ENCODE peak calls at places on chromosomes 11 and 22, in eight cellular contexts. O is stimulated activated CD4-positive, alpha-beta T cell treated with anti-CD3 and anti-CD28 coated beads, Interleukin-2, amount 100 ng/mL, for 48 hours; U is GF-D8; M is germinal center; G is IMR-90; Y is GM13976; H is NCI-H1092 treated with DMSO at 0.1 percent for 48 hours; J is neural crest cell. C is an unnamed sample.

GRCh38 chr22:49780281-49780991 is 47.2 kb downstream of the BRD1 start:
- DNase-seq in O (no peak), U (no peak), M (no peak), G (no peak), Y (no peak), H (no peak), J (no peak), C (no peak)

GRCh38 chr22:43110927-43111623 is 525 bp downstream of the BIK start:
- DNase-seq in O (peak), U (no peak), M (peak), G (no peak), Y (peak), H (no peak), J (no peak), C (no peak)

GRCh38 chr11:44185522-44185921 is 90.0 kb downstream of the EXT2 start:
- DNase-seq in O (no peak), U (no peak), M (no peak), G (no peak), Y (no peak), H (no peak), J (no peak), C (no peak)

GRCh38 chr11:32334822-32335221 is 100.5 kb downstream of the WT1 start:
- DNase-seq in O (peak), U (no peak), M (no peak), G (no peak), Y (peak), H (no peak), J (no peak), C (no peak)

GRCh38 chr22:44116755-44117684 is 63.7 kb upstream of the PARVG start:
- DNase-seq in O (no peak), U (no peak), M (no peak), G (no peak), Y (no peak), H (no peak), J (no peak), C (no peak)

GRCh38 chr11:79097279-79097875 is 343.5 kb downstream of the TENM4 start:
- DNase-seq in O (no peak), U (no peak), M (no peak), G (no peak), Y (no peak), H (no peak), J (no peak), C (no peak)

GRCh38 chr22:30424471-30425326 is 869 bp upstream of the MTFP1 start:
- DNase-seq in O (no peak), U (peak), M (no peak), G (peak), Y (no peak), H (peak), J (peak), C (no peak)

GRCh38 chr11:65398362-65398910 is 12.0 kb downstream of the FRMD8 start:
- DNase-seq in O (no peak), U (no peak), M (no peak), G (no peak), Y (no peak), H (no peak), J (no peak), C (no peak)

GRCh38 chr11:129208863-129209262 is 16.7 kb upstream of the ARHGAP32 start:
- DNase-seq in O (no peak), U (no peak), M (no peak), G (peak), Y (no peak), H (no peak), J (no peak), C (no peak)

GRCh38 chr11:106706355-106706754 is 311.9 kb downstream of the GUCY1A2 start:
- DNase-seq in O (no peak), U (no peak), M (no peak), G (peak), Y (no peak), H (no peak), J (no peak), C (no peak)

GRCh38 chr11:127000291-127000968 is at the start of gene KIRREL3:
- DNase-seq in O (no peak), U (no peak), M (no peak), G (peak), Y (no peak), H (peak), J (peak), C (no peak)

GRCh38 chr22:35818897-35819296 is 101.2 kb downstream of the APOL5 start:
- DNase-seq in O (no peak), U (no peak), M (no peak), G (no peak), Y (no peak), H (no peak), J (no peak), C (no peak)

GRCh38 chr22:44881624-44882023 is 128.2 kb downstream of the PHF21B start:
- DNase-seq in O (no peak), U (no peak), M (no peak), G (no peak), Y (no peak), H (no peak), J (no peak), C (no peak)

GRCh38 chr11:13717331-13717730 is 48.9 kb downstream of the FAR1 start:
- DNase-seq in O (no peak), U (no peak), M (no peak), G (peak), Y (no peak), H (no peak), J (no peak), C (no peak)

GRCh38 chr22:32585737-32586136 is 111.1 kb downstream of the FBXO7 start:
- DNase-seq in O (no peak), U (no peak), M (no peak), G (no peak), Y (no peak), H (no peak), J (no peak), C (no peak)

GRCh38 chr22:44926124-44926475 is 83.7 kb downstream of the PHF21B start:
- DNase-seq in O (no peak), U (no peak), M (no peak), G (no peak), Y (no peak), H (no peak), J (no peak), C (no peak)

GRCh38 chr22:41442240-41442792 is 4.3 kb downstream of the TOB2 start:
- DNase-seq in O (no peak), U (no peak), M (no peak), G (no peak), Y (no peak), H (no peak), J (no peak), C (no peak)

GRCh38 chr11:86592047-86592564 is 80.3 kb downstream of the ME3 start:
- DNase-seq in O (no peak), U (no peak), M (no peak), G (peak), Y (no peak), H (no peak), J (no peak), C (no peak)

GRCh38 chr11:34161812-34162506 is 56.5 kb downstream of the NAT10 start:
- DNase-seq in O (peak), U (no peak), M (no peak), G (peak), Y (no peak), H (no peak), J (no peak), C (no peak)

GRCh38 chr11:3218483-3219280 is at the start of gene MRGPRG:
- DNase-seq in O (no peak), U (no peak), M (no peak), G (no peak), Y (no peak), H (no peak), J (no peak), C (peak)

GRCh38 chr11:45161252-45162063 is 15.0 kb downstream of the PRDM11 start:
- DNase-seq in O (no peak), U (no peak), M (no peak), G (no peak), Y (no peak), H (no peak), J (no peak), C (no peak)

GRCh38 chr11:19467904-19468303 is 227.2 kb upstream of the E2F8 start:
- DNase-seq in O (no peak), U (no peak), M (no peak), G (no peak), Y (no peak), H (no peak), J (no peak), C (no peak)

GRCh38 chr11:2586793-2587131 is 113.0 kb downstream of the KCNQ1OT1 start:
- DNase-seq in O (no peak), U (no peak), M (no peak), G (no peak), Y (peak), H (no peak), J (peak), C (no peak)

GRCh38 chr11:131464024-131464423 is 93.6 kb downstream of the NTM start:
- DNase-seq in O (no peak), U (no peak), M (no peak), G (no peak), Y (no peak), H (no peak), J (no peak), C (no peak)

GRCh38 chr11:63560506-63561179 is 2.5 kb downstream of the PLAAT2 start:
- DNase-seq in O (no peak), U (no peak), M (no peak), G (no peak), Y (no peak), H (peak), J (no peak), C (no peak)

GRCh38 chr22:31659246-31659645 is 2.8 kb downstream of the PISD start:
- DNase-seq in O (no peak), U (no peak), M (no peak), G (no peak), Y (no peak), H (no peak), J (no peak), C (no peak)

GRCh38 chr22:37121887-37122591 is 12.5 kb upstream of the TMPRSS6 start:
- DNase-seq in O (peak), U (no peak), M (peak), G (peak), Y (peak), H (no peak), J (no peak), C (peak)

GRCh38 chr22:45421349-45422057 is 8.0 kb downstream of the RIBC2 start:
- DNase-seq in O (no peak), U (no peak), M (no peak), G (no peak), Y (no peak), H (no peak), J (no peak), C (no peak)

GRCh38 chr22:33848251-33848650 is 72.0 kb downstream of the LARGE1 start:
- DNase-seq in O (no peak), U (no peak), M (no peak), G (peak), Y (no peak), H (no peak), J (no peak), C (no peak)

GRCh38 chr11:86615495-86615894 is 56.9 kb downstream of the ME3 start:
- DNase-seq in O (no peak), U (no peak), M (no peak), G (no peak), Y (no peak), H (no peak), J (no peak), C (no peak)

GRCh38 chr11:74453373-74453975 is 13.9 kb downstream of the KCNE3 start:
- DNase-seq in O (peak), U (no peak), M (peak), G (peak), Y (peak), H (peak), J (peak), C (peak)

GRCh38 chr11:46381836-46382643 is 571 bp downstream of the MDK start:
- DNase-seq in O (no peak), U (no peak), M (no peak), G (no peak), Y (peak), H (peak), J (no peak), C (no peak)

GRCh38 chr22:30297276-30298004 is 8.1 kb upstream of the CASTOR1 start:
- DNase-seq in O (no peak), U (no peak), M (no peak), G (no peak), Y (no peak), H (no peak), J (no peak), C (no peak)

GRCh38 chr11:121958323-121958977 is 157.6 kb downstream of the BLID start:
- DNase-seq in O (no peak), U (no peak), M (no peak), G (no peak), Y (no peak), H (no peak), J (no peak), C (no peak)

C was measured in lower leg skin.